ENCODE peak calls at places on chromosomes 7 and 10, in ten cellular contexts. W, T, A, G, J, V, M, Z, E and P are unnamed samples.

GRCh38 chr7:94195813-94196212 is 191.7 kb upstream of the BET1 start:
- DNase-seq in W (no peak), T (no peak), A (no peak), G (no peak), J (no peak), V (no peak), M (no peak), Z (no peak), E (no peak), P (no peak)

GRCh38 chr10:33260403-33261239 is 73.8 kb downstream of the NRP1 start:
- DNase-seq in W (no peak), T (no peak), A (no peak), G (no peak), J (no peak), V (no peak), M (no peak), Z (no peak), E (peak; percentile 38), P (no peak)

GRCh38 chr10:75281980-75282379 is 46.2 kb upstream of the COMTD1 start:
- DNase-seq in W (no peak), T (no peak), A (peak; percentile 35), G (no peak), J (no peak), V (peak; percentile 77), M (no peak), Z (no peak), E (no peak), P (no peak)

GRCh38 chr7:123538189-123538714 is 3.9 kb upstream of the IQUB start:
- DNase-seq in W (peak; percentile 29), T (no peak), A (peak; percentile 87), G (peak; percentile 78), J (no peak), V (peak; percentile 89), M (no peak), Z (no peak), E (peak; percentile 78), P (no peak)

GRCh38 chr7:121244120-121244865 is 84.5 kb upstream of the WNT16 start:
- DNase-seq in W (no peak), T (no peak), A (no peak), G (peak; percentile 92), J (no peak), V (no peak), M (no peak), Z (no peak), E (no peak), P (no peak)

GRCh38 chr7:44595934-44596635 is 10.3 kb upstream of the OGDH start:
- DNase-seq in W (no peak), T (no peak), A (no peak), G (peak; percentile 24), J (no peak), V (no peak), M (no peak), Z (no peak), E (no peak), P (no peak)

GRCh38 chr10:43453266-43453831 is 16.4 kb downstream of the ZNF487 start:
- DNase-seq in W (no peak), T (no peak), A (no peak), G (no peak), J (no peak), V (no peak), M (no peak), Z (no peak), E (no peak), P (no peak)

GRCh38 chr10:43898592-43898991 is 249.9 kb upstream of the ZNF32 start:
- DNase-seq in W (no peak), T (no peak), A (no peak), G (no peak), J (no peak), V (no peak), M (no peak), Z (no peak), E (no peak), P (no peak)

GRCh38 chr7:27151945-27152815 is at the start of gene HOXA3:
- DNase-seq in W (no peak), T (no peak), A (peak; percentile 69), G (no peak), J (no peak), V (no peak), M (peak; percentile 65), Z (no peak), E (peak; percentile 78), P (no peak)

GRCh38 chr10:79816-80215 is 30.7 kb upstream of the TUBB8 start:
- DNase-seq in W (no peak), T (no peak), A (no peak), G (no peak), J (no peak), V (no peak), M (no peak), Z (no peak), E (no peak), P (no peak)

GRCh38 chr7:93374345-93374940 is 142.3 kb downstream of the VPS50 start:
- DNase-seq in W (peak; percentile 20), T (no peak), A (peak; percentile 52), G (peak; percentile 66), J (peak; percentile 9), V (peak; percentile 57), M (no peak), Z (no peak), E (peak; percentile 39), P (no peak)

GRCh38 chr10:113665806-113666354 is 2.0 kb upstream of the NRAP start:
- DNase-seq in W (peak; percentile 37), T (no peak), A (peak; percentile 86), G (peak; percentile 58), J (no peak), V (peak; percentile 76), M (peak; percentile 92), Z (peak; percentile 67), E (peak; percentile 66), P (no peak)

GRCh38 chr10:102596506-102596971 is 47.7 kb upstream of the TRIM8 start:
- DNase-seq in W (no peak), T (no peak), A (peak; percentile 68), G (peak; percentile 69), J (no peak), V (peak; percentile 60), M (peak; percentile 85), Z (no peak), E (peak; percentile 62), P (no peak)

GRCh38 chr7:33677556-33677955 is 227.8 kb upstream of the BMPER start:
- DNase-seq in W (peak; percentile 39), T (no peak), A (peak; percentile 8), G (peak; percentile 26), J (no peak), V (peak; percentile 91), M (no peak), Z (no peak), E (no peak), P (no peak)

GRCh38 chr7:38321515-38321944 is 48.1 kb upstream of the TARP start:
- DNase-seq in W (peak; percentile 83), T (no peak), A (peak; percentile 64), G (no peak), J (no peak), V (peak; percentile 44), M (no peak), Z (no peak), E (peak; percentile 41), P (no peak)